ENCODE peak calls at places on chromosomes 12 and 14, in nine cellular contexts. One of them, this sample, is unnamed.

GRCh38 chr12:100799770-100800169 is 5.2 kb downstream of the ANO4 start:
- DNase-seq in IMR-90: peak
- DNase-seq in NB4: no peak
- DNase-seq in body of pancreas: no peak
- DNase-seq in breast epithelium: no peak
- DNase-seq in lower leg skin: no peak
- DNase-seq in heart left ventricle: no peak
- DNase-seq in ovary: no peak
- DNase-seq in adrenal gland: no peak
- DNase-seq in this sample: no peak

GRCh38 chr12:114666746-114667668 is 17.0 kb downstream of the TBX3 start:
- DNase-seq in IMR-90: no peak
- DNase-seq in NB4: no peak
- DNase-seq in body of pancreas: no peak
- DNase-seq in breast epithelium: no peak
- DNase-seq in lower leg skin: no peak
- DNase-seq in heart left ventricle: no peak
- DNase-seq in ovary: no peak
- DNase-seq in adrenal gland: no peak
- DNase-seq in this sample: no peak

GRCh38 chr12:48109424-48109823 is 3.5 kb upstream of the SENP1 start:
- DNase-seq in IMR-90: no peak
- DNase-seq in NB4: no peak
- DNase-seq in body of pancreas: no peak
- DNase-seq in breast epithelium: no peak
- DNase-seq in lower leg skin: no peak
- DNase-seq in heart left ventricle: no peak
- DNase-seq in ovary: no peak
- DNase-seq in adrenal gland: no peak
- DNase-seq in this sample: no peak

GRCh38 chr14:64762044-64763034 is 58.1 kb downstream of the PLEKHG3 start:
- DNase-seq in IMR-90: peak
- DNase-seq in NB4: peak
- DNase-seq in body of pancreas: peak
- DNase-seq in breast epithelium: no peak
- DNase-seq in lower leg skin: peak
- DNase-seq in heart left ventricle: peak
- DNase-seq in ovary: peak
- DNase-seq in adrenal gland: peak
- DNase-seq in this sample: peak

GRCh38 chr14:94540031-94540794 is 21.0 kb upstream of the SERPINA4 start:
- DNase-seq in IMR-90: peak
- DNase-seq in NB4: no peak
- DNase-seq in body of pancreas: peak
- DNase-seq in breast epithelium: no peak
- DNase-seq in lower leg skin: peak
- DNase-seq in heart left ventricle: no peak
- DNase-seq in ovary: no peak
- DNase-seq in adrenal gland: peak
- DNase-seq in this sample: no peak

GRCh38 chr12:57754411-57755193 is at the start of gene MARCHF9:
- DNase-seq in IMR-90: no peak
- DNase-seq in NB4: peak
- DNase-seq in body of pancreas: peak
- DNase-seq in breast epithelium: no peak
- DNase-seq in lower leg skin: peak
- DNase-seq in heart left ventricle: peak
- DNase-seq in ovary: peak
- DNase-seq in adrenal gland: peak
- DNase-seq in this sample: peak

GRCh38 chr12:96687719-96688118 is 198.3 kb downstream of the CFAP54 start:
- DNase-seq in IMR-90: no peak
- DNase-seq in NB4: no peak
- DNase-seq in body of pancreas: no peak
- DNase-seq in breast epithelium: no peak
- DNase-seq in lower leg skin: no peak
- DNase-seq in heart left ventricle: no peak
- DNase-seq in ovary: no peak
- DNase-seq in adrenal gland: no peak
- DNase-seq in this sample: no peak

GRCh38 chr12:81963026-81963425 is 203.9 kb upstream of the PPFIA2 start:
- DNase-seq in IMR-90: no peak
- DNase-seq in NB4: no peak
- DNase-seq in body of pancreas: no peak
- DNase-seq in breast epithelium: no peak
- DNase-seq in lower leg skin: no peak
- DNase-seq in heart left ventricle: no peak
- DNase-seq in ovary: no peak
- DNase-seq in adrenal gland: no peak
- DNase-seq in this sample: no peak

GRCh38 chr12:94938583-94938982 is 64.9 kb downstream of the NDUFA12 start:
- DNase-seq in IMR-90: no peak
- DNase-seq in NB4: peak
- DNase-seq in body of pancreas: no peak
- DNase-seq in breast epithelium: no peak
- DNase-seq in lower leg skin: no peak
- DNase-seq in heart left ventricle: no peak
- DNase-seq in ovary: no peak
- DNase-seq in adrenal gland: no peak
- DNase-seq in this sample: no peak

GRCh38 chr12:99059824-99060526 is 414.9 kb downstream of the APAF1 start:
- DNase-seq in IMR-90: no peak
- DNase-seq in NB4: no peak
- DNase-seq in body of pancreas: no peak
- DNase-seq in breast epithelium: no peak
- DNase-seq in lower leg skin: peak
- DNase-seq in heart left ventricle: peak
- DNase-seq in ovary: no peak
- DNase-seq in adrenal gland: no peak
- DNase-seq in this sample: peak

GRCh38 chr12:67222302-67222701 is 46.9 kb upstream of the CAND1 start:
- DNase-seq in IMR-90: peak
- DNase-seq in NB4: peak
- DNase-seq in body of pancreas: no peak
- DNase-seq in breast epithelium: no peak
- DNase-seq in lower leg skin: no peak
- DNase-seq in heart left ventricle: no peak
- DNase-seq in ovary: no peak
- DNase-seq in adrenal gland: no peak
- DNase-seq in this sample: no peak

GRCh38 chr12:14426792-14427191 is 61.3 kb downstream of the ATF7IP start:
- DNase-seq in IMR-90: no peak
- DNase-seq in NB4: no peak
- DNase-seq in body of pancreas: no peak
- DNase-seq in breast epithelium: no peak
- DNase-seq in lower leg skin: no peak
- DNase-seq in heart left ventricle: no peak
- DNase-seq in ovary: no peak
- DNase-seq in adrenal gland: no peak
- DNase-seq in this sample: no peak

GRCh38 chr14:65833256-65833880 is 420.8 kb downstream of the FUT8 start:
- DNase-seq in IMR-90: no peak
- DNase-seq in NB4: no peak
- DNase-seq in body of pancreas: no peak
- DNase-seq in breast epithelium: no peak
- DNase-seq in lower leg skin: peak
- DNase-seq in heart left ventricle: no peak
- DNase-seq in ovary: no peak
- DNase-seq in adrenal gland: peak
- DNase-seq in this sample: peak

GRCh38 chr14:75381642-75382041 is 46.2 kb upstream of the JDP2 start:
- DNase-seq in IMR-90: no peak
- DNase-seq in NB4: no peak
- DNase-seq in body of pancreas: no peak
- DNase-seq in breast epithelium: no peak
- DNase-seq in lower leg skin: no peak
- DNase-seq in heart left ventricle: no peak
- DNase-seq in ovary: no peak
- DNase-seq in adrenal gland: no peak
- DNase-seq in this sample: no peak

GRCh38 chr12:122097641-122098364 is 19.2 kb downstream of the MLXIP start:
- DNase-seq in IMR-90: peak
- DNase-seq in NB4: no peak
- DNase-seq in body of pancreas: peak
- DNase-seq in breast epithelium: peak
- DNase-seq in lower leg skin: no peak
- DNase-seq in heart left ventricle: peak
- DNase-seq in ovary: peak
- DNase-seq in adrenal gland: peak
- DNase-seq in this sample: no peak

GRCh38 chr12:119666226-119666808 is 1.6 kb upstream of the PRKAB1 start:
- DNase-seq in IMR-90: no peak
- DNase-seq in NB4: peak
- DNase-seq in body of pancreas: no peak
- DNase-seq in breast epithelium: no peak
- DNase-seq in lower leg skin: no peak
- DNase-seq in heart left ventricle: no peak
- DNase-seq in ovary: no peak
- DNase-seq in adrenal gland: no peak
- DNase-seq in this sample: no peak

GRCh38 chr12:42135264-42135814 is 9.3 kb downstream of the GXYLT1 start:
- DNase-seq in IMR-90: peak
- DNase-seq in NB4: peak
- DNase-seq in body of pancreas: no peak
- DNase-seq in breast epithelium: no peak
- DNase-seq in lower leg skin: no peak
- DNase-seq in heart left ventricle: no peak
- DNase-seq in ovary: no peak
- DNase-seq in adrenal gland: no peak
- DNase-seq in this sample: no peak

DNA sequence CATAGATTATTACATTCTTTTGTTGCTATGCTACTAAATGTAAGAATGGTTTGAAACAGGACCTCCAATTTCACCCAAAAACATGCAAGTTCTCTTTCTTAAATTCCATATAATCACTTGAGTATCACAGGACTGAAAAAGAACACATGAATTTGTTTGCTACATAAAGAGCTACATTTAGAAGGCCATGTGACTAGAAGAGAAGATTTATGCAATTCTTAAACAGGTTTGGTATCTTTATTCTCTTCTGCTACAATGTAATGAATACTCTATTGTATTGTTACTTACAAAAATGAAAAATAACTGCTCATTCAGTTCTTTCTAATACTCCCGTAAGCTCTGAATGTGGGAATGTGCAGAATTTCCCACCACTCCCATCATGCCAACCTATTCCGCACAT is 9.3 kb downstream of the EPS8 start:
- DNase-seq in IMR-90: no peak
- DNase-seq in NB4: no peak
- DNase-seq in body of pancreas: no peak
- DNase-seq in breast epithelium: no peak
- DNase-seq in lower leg skin: no peak
- DNase-seq in heart left ventricle: no peak
- DNase-seq in ovary: no peak
- DNase-seq in adrenal gland: no peak
- DNase-seq in this sample: no peak
- H3K4me3 ChIP-seq in IMR-90: no peak
- H3K4me3 ChIP-seq in NB4: no peak
- H3K4me3 ChIP-seq in body of pancreas: no peak
- H3K4me3 ChIP-seq in breast epithelium: no peak
- H3K4me3 ChIP-seq in lower leg skin: no peak
- H3K4me3 ChIP-seq in heart left ventricle: no peak
- H3K4me3 ChIP-seq in ovary: no peak
- H3K4me3 ChIP-seq in adrenal gland: no peak
- H3K4me3 ChIP-seq in this sample: no peak

DNA sequence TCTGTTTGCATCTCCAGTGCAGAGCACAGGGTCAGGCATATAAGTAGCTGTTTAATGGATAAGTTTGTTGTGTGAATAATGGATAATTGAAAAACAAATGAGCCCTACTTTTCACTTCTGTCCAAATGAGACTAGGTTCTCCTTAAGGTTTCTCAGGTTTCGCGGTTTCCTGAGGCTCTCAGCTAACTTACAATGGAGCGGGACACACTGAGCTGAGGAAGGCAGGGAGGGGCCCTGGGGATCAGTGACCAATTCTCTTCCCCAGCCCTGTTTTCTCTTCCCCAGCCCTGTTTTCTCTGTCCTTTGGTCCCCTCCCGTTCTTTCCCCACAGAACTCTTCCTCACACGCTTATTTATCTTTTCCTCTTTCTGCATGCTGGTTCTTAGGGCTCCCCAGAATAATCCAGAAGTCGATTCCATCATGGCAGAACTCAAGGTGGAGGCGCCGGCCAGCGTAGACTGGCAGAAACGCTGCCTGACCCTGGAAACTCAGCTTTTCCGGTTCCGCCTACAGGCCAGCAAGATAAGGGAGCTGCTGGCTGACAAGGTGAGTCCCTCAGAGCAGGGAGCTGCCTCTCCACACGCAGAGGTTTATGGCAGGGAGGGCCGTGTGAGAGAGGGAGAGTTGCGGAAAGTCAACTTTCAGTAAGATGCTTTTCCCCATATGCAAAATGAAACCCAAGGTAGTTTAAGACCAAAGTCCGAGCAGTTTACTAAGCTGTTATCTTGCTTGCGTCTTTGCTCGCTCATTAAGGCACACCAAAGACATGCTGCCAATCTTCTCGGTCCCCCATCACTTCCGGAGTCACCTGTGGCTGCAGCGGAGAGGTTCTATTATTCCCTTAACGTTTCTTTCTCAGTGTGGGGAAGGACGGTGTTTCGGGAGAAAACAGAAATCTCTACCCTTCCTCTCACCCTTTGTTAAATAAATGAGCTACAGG is 8.6 kb downstream of the PLEKHH1 start:
- DNase-seq in IMR-90: no peak
- DNase-seq in NB4: peak
- DNase-seq in body of pancreas: peak
- DNase-seq in breast epithelium: no peak
- DNase-seq in lower leg skin: no peak
- DNase-seq in heart left ventricle: no peak
- DNase-seq in ovary: no peak
- DNase-seq in adrenal gland: peak
- DNase-seq in this sample: no peak
- TF ChIP-seq POLR2A in IMR-90: no peak
- TF ChIP-seq POLR2A in NB4: no peak
- TF ChIP-seq POLR2A in body of pancreas: no peak
- TF ChIP-seq POLR2A in breast epithelium: no peak
- TF ChIP-seq POLR2A in lower leg skin: no peak
- TF ChIP-seq POLR2A in heart left ventricle: no peak
- TF ChIP-seq POLR2A in ovary: no peak
- TF ChIP-seq POLR2A in adrenal gland: no peak
- TF ChIP-seq POLR2A in this sample: no peak

GRCh38 chr14:91613459-91614145 is 103.5 kb upstream of the PPP4R3A start:
- DNase-seq in IMR-90: no peak
- DNase-seq in NB4: no peak
- DNase-seq in body of pancreas: no peak
- DNase-seq in breast epithelium: no peak
- DNase-seq in lower leg skin: no peak
- DNase-seq in heart left ventricle: no peak
- DNase-seq in ovary: no peak
- DNase-seq in adrenal gland: no peak
- DNase-seq in this sample: no peak
- TF ChIP-seq CTCF in IMR-90: no peak
- TF ChIP-seq CTCF in NB4: no peak
- TF ChIP-seq CTCF in body of pancreas: no peak
- TF ChIP-seq CTCF in breast epithelium: no peak
- TF ChIP-seq CTCF in lower leg skin: no peak
- TF ChIP-seq CTCF in heart left ventricle: no peak
- TF ChIP-seq CTCF in ovary: no peak
- TF ChIP-seq CTCF in adrenal gland: no peak
- TF ChIP-seq CTCF in this sample: no peak

DNA sequence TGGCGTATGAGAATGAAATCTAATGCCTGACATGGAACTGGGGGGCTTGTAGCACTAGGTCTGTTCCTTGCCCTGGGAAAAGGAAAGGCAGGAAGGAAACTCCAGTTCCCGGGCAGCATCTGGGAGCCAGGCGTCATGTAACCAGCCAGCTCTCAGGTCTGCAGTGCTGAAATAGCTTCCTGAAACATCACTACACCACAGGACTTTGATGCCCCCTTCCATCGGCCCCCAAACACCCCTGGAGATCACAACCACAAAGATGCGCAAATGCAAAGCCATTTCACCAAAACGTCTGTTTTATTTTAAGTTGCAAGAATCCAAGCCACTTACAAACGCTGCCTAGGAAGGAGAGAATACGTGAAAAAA is 40.9 kb downstream of the KCTD10 start:
- DNase-seq in IMR-90: no peak
- DNase-seq in NB4: no peak
- DNase-seq in body of pancreas: no peak
- DNase-seq in breast epithelium: no peak
- DNase-seq in lower leg skin: no peak
- DNase-seq in heart left ventricle: no peak
- DNase-seq in ovary: no peak
- DNase-seq in adrenal gland: no peak
- DNase-seq in this sample: no peak
- H3K4me3 ChIP-seq in IMR-90: no peak
- H3K4me3 ChIP-seq in NB4: no peak
- H3K4me3 ChIP-seq in body of pancreas: no peak
- H3K4me3 ChIP-seq in breast epithelium: no peak
- H3K4me3 ChIP-seq in lower leg skin: no peak
- H3K4me3 ChIP-seq in heart left ventricle: no peak
- H3K4me3 ChIP-seq in ovary: no peak
- H3K4me3 ChIP-seq in adrenal gland: no peak
- H3K4me3 ChIP-seq in this sample: no peak